ENCODE peak calls at places on chromosomes 12 and 14, in eight cellular contexts. K is A673, N is head of caudate nucleus, O is Right ventricle myocardium superior, W is DMS 273 treated with DMSO at 0.1 percent for 48 hours, F is posterior vena cava, S is NCI-H2081, I is tibial nerve. C is an unnamed sample.

GRCh38 chr12:13390381-13390856 is 193.9 kb downstream of the EMP1 start:
- DNase-seq in K (peak), N (peak), O (peak), W (peak), F (peak), S (peak), I (peak), C (peak)

GRCh38 chr14:75826599-75826998 is 155.2 kb downstream of the TGFB3 start:
- DNase-seq in K (no peak), N (no peak), O (no peak), W (no peak), F (no peak), S (no peak), I (no peak), C (no peak)

GRCh38 chr14:75279153-75279738 is 618 bp downstream of the FOS start:
- DNase-seq in K (peak), N (peak), O (peak), W (no peak), F (peak), S (peak), I (peak), C (peak)

GRCh38 chr12:32698285-32698684 is 19.2 kb downstream of the DNM1L start:
- DNase-seq in K (peak), N (no peak), O (no peak), W (peak), F (no peak), S (peak), I (no peak), C (peak)

GRCh38 chr14:95862243-95862642 is 14.4 kb upstream of the TUNAR start:
- DNase-seq in K (peak), N (no peak), O (no peak), W (no peak), F (no peak), S (no peak), I (no peak), C (no peak)

GRCh38 chr12:46660276-46660675 is 165.5 kb downstream of the SLC38A4 start:
- DNase-seq in K (peak), N (no peak), O (no peak), W (no peak), F (no peak), S (no peak), I (no peak), C (no peak)

GRCh38 chr12:46402451-46402850 is 29.9 kb upstream of the SLC38A2 start:
- DNase-seq in K (no peak), N (no peak), O (no peak), W (no peak), F (peak), S (no peak), I (no peak), C (no peak)

GRCh38 chr14:64303471-64303917 is 9.3 kb upstream of the ESR2 start:
- DNase-seq in K (peak), N (no peak), O (no peak), W (peak), F (no peak), S (peak), I (no peak), C (peak)

GRCh38 chr12:6934110-6934509 is 6.4 kb downstream of the ATN1 start:
- DNase-seq in K (no peak), N (no peak), O (no peak), W (no peak), F (no peak), S (no peak), I (no peak), C (no peak)

GRCh38 chr14:59262717-59263469 is 74.4 kb downstream of the DAAM1 start:
- DNase-seq in K (no peak), N (no peak), O (no peak), W (no peak), F (no peak), S (no peak), I (no peak), C (peak)

GRCh38 chr14:97107070-97107469 is 309.9 kb downstream of the VRK1 start:
- DNase-seq in K (no peak), N (no peak), O (no peak), W (no peak), F (no peak), S (no peak), I (no peak), C (no peak)

GRCh38 chr14:73460691-73461127 is 2.4 kb upstream of the NUMB start:
- DNase-seq in K (peak), N (no peak), O (no peak), W (no peak), F (no peak), S (peak), I (no peak), C (peak)

GRCh38 chr14:76917759-76918175 is 91.6 kb downstream of the LRRC74A start:
- DNase-seq in K (peak), N (peak), O (peak), W (peak), F (peak), S (peak), I (no peak), C (peak)

C was measured in COR-L47.